ENCODE peak calls at places on chromosomes 4 and X, in nine cellular contexts. One of them, this sample, is unnamed.

GRCh38 chr4:37685211-37685725 is 908 bp downstream of the RELL1 start:
- DNase-seq in foreskin fibroblast: peak; percentile 78
- DNase-seq in AG04450: peak; percentile 37
- DNase-seq in upper lobe of left lung: no peak
- DNase-seq in right atrium auricular region: no peak
- DNase-seq in left lung: no peak
- DNase-seq in HepG2: no peak
- DNase-seq in GM12865: peak; percentile 47
- DNase-seq in kidney: no peak
- DNase-seq in this sample: no peak

GRCh38 chr4:76533314-76533713 is 98.3 kb downstream of the SHROOM3 start:
- DNase-seq in foreskin fibroblast: no peak
- DNase-seq in AG04450: no peak
- DNase-seq in upper lobe of left lung: no peak
- DNase-seq in right atrium auricular region: no peak
- DNase-seq in left lung: no peak
- DNase-seq in HepG2: no peak
- DNase-seq in GM12865: no peak
- DNase-seq in kidney: no peak
- DNase-seq in this sample: no peak

GRCh38 chrX:84187501-84188319 is at the start of gene RPS6KA6:
- DNase-seq in foreskin fibroblast: peak; percentile 55
- DNase-seq in AG04450: no peak
- DNase-seq in upper lobe of left lung: peak; percentile 80
- DNase-seq in right atrium auricular region: no peak
- DNase-seq in left lung: peak; percentile 27
- DNase-seq in HepG2: no peak
- DNase-seq in GM12865: no peak
- DNase-seq in kidney: peak; percentile 74
- DNase-seq in this sample: no peak

GRCh38 chr4:148397006-148397673 is 45.1 kb downstream of the NR3C2 start:
- DNase-seq in foreskin fibroblast: no peak
- DNase-seq in AG04450: no peak
- DNase-seq in upper lobe of left lung: no peak
- DNase-seq in right atrium auricular region: no peak
- DNase-seq in left lung: no peak
- DNase-seq in HepG2: no peak
- DNase-seq in GM12865: no peak
- DNase-seq in kidney: peak; percentile 69
- DNase-seq in this sample: no peak

GRCh38 chrX:1932231-1932630 is 317.4 kb downstream of the ASMT start:
- DNase-seq in foreskin fibroblast: no peak
- DNase-seq in AG04450: no peak
- DNase-seq in upper lobe of left lung: no peak
- DNase-seq in right atrium auricular region: no peak
- DNase-seq in left lung: no peak
- DNase-seq in HepG2: no peak
- DNase-seq in GM12865: no peak
- DNase-seq in kidney: no peak
- DNase-seq in this sample: no peak

GRCh38 chr4:29310252-29310651 is 1409.9 kb upstream of the PCDH7 start:
- DNase-seq in foreskin fibroblast: peak; percentile 2
- DNase-seq in AG04450: no peak
- DNase-seq in upper lobe of left lung: no peak
- DNase-seq in right atrium auricular region: no peak
- DNase-seq in left lung: no peak
- DNase-seq in HepG2: no peak
- DNase-seq in GM12865: no peak
- DNase-seq in kidney: no peak
- DNase-seq in this sample: no peak

GRCh38 chr4:12041828-12042227 is 613.1 kb upstream of the HS3ST1 start:
- DNase-seq in foreskin fibroblast: no peak
- DNase-seq in AG04450: no peak
- DNase-seq in upper lobe of left lung: no peak
- DNase-seq in right atrium auricular region: no peak
- DNase-seq in left lung: no peak
- DNase-seq in HepG2: no peak
- DNase-seq in GM12865: no peak
- DNase-seq in kidney: no peak
- DNase-seq in this sample: no peak

GRCh38 chrX:39149761-39150160 is 348.5 kb downstream of the MID1IP1 start:
- DNase-seq in foreskin fibroblast: peak; percentile 74
- DNase-seq in AG04450: peak; percentile 4
- DNase-seq in upper lobe of left lung: no peak
- DNase-seq in right atrium auricular region: peak; percentile 80
- DNase-seq in left lung: peak; percentile 62
- DNase-seq in HepG2: peak; percentile 3
- DNase-seq in GM12865: peak; percentile 68
- DNase-seq in kidney: peak; percentile 80
- DNase-seq in this sample: no peak

GRCh38 chrX:44903107-44903506 is 30.1 kb downstream of the KDM6A start:
- DNase-seq in foreskin fibroblast: peak; percentile 60
- DNase-seq in AG04450: peak; percentile 3
- DNase-seq in upper lobe of left lung: no peak
- DNase-seq in right atrium auricular region: no peak
- DNase-seq in left lung: no peak
- DNase-seq in HepG2: peak; percentile 50
- DNase-seq in GM12865: peak; percentile 45
- DNase-seq in kidney: no peak
- DNase-seq in this sample: no peak

GRCh38 chr4:18684932-18685331 is 663.4 kb upstream of the LCORL start:
- DNase-seq in foreskin fibroblast: no peak
- DNase-seq in AG04450: no peak
- DNase-seq in upper lobe of left lung: no peak
- DNase-seq in right atrium auricular region: no peak
- DNase-seq in left lung: no peak
- DNase-seq in HepG2: no peak
- DNase-seq in GM12865: no peak
- DNase-seq in kidney: no peak
- DNase-seq in this sample: no peak

GRCh38 chrX:38220936-38221386 is 290 bp upstream of the SRPX start:
- DNase-seq in foreskin fibroblast: no peak
- DNase-seq in AG04450: no peak
- DNase-seq in upper lobe of left lung: no peak
- DNase-seq in right atrium auricular region: no peak
- DNase-seq in left lung: no peak
- DNase-seq in HepG2: no peak
- DNase-seq in GM12865: no peak
- DNase-seq in kidney: no peak
- DNase-seq in this sample: no peak

GRCh38 chr4:10593130-10593529 is 91.4 kb downstream of the CLNK start:
- DNase-seq in foreskin fibroblast: no peak
- DNase-seq in AG04450: no peak
- DNase-seq in upper lobe of left lung: no peak
- DNase-seq in right atrium auricular region: no peak
- DNase-seq in left lung: no peak
- DNase-seq in HepG2: no peak
- DNase-seq in GM12865: no peak
- DNase-seq in kidney: no peak
- DNase-seq in this sample: no peak

GRCh38 chr4:153757407-153757806 is 2.4 kb downstream of the RNF175 start:
- DNase-seq in foreskin fibroblast: peak; percentile 29
- DNase-seq in AG04450: no peak
- DNase-seq in upper lobe of left lung: no peak
- DNase-seq in right atrium auricular region: no peak
- DNase-seq in left lung: no peak
- DNase-seq in HepG2: no peak
- DNase-seq in GM12865: no peak
- DNase-seq in kidney: no peak
- DNase-seq in this sample: peak; percentile 15

GRCh38 chr4:42627887-42628646 is 28.8 kb downstream of the ATP8A1 start:
- DNase-seq in foreskin fibroblast: no peak
- DNase-seq in AG04450: no peak
- DNase-seq in upper lobe of left lung: no peak
- DNase-seq in right atrium auricular region: peak; percentile 88
- DNase-seq in left lung: no peak
- DNase-seq in HepG2: no peak
- DNase-seq in GM12865: peak; percentile 96
- DNase-seq in kidney: peak; percentile 82
- DNase-seq in this sample: no peak

GRCh38 chrX:154401918-154402621 is 3.9 kb downstream of the RPL10 start:
- DNase-seq in foreskin fibroblast: peak; percentile 50
- DNase-seq in AG04450: no peak
- DNase-seq in upper lobe of left lung: no peak
- DNase-seq in right atrium auricular region: no peak
- DNase-seq in left lung: no peak
- DNase-seq in HepG2: no peak
- DNase-seq in GM12865: peak; percentile 42
- DNase-seq in kidney: no peak
- DNase-seq in this sample: no peak

GRCh38 chrX:46447384-46447783 is 97.8 kb downstream of the ZNF674 start:
- DNase-seq in foreskin fibroblast: peak; percentile 45
- DNase-seq in AG04450: no peak
- DNase-seq in upper lobe of left lung: no peak
- DNase-seq in right atrium auricular region: no peak
- DNase-seq in left lung: no peak
- DNase-seq in HepG2: peak; percentile 23
- DNase-seq in GM12865: no peak
- DNase-seq in kidney: no peak
- DNase-seq in this sample: no peak

GRCh38 chr4:3461515-3462291 is 1.4 kb upstream of the DOK7 start:
- DNase-seq in foreskin fibroblast: no peak
- DNase-seq in AG04450: no peak
- DNase-seq in upper lobe of left lung: peak; percentile 90
- DNase-seq in right atrium auricular region: no peak
- DNase-seq in left lung: peak; percentile 77
- DNase-seq in HepG2: no peak
- DNase-seq in GM12865: no peak
- DNase-seq in kidney: peak; percentile 95
- DNase-seq in this sample: peak; percentile 94

GRCh38 chrX:56797966-56798711 is 69.1 kb downstream of the NBDY start:
- DNase-seq in foreskin fibroblast: peak; percentile 57
- DNase-seq in AG04450: no peak
- DNase-seq in upper lobe of left lung: no peak
- DNase-seq in right atrium auricular region: peak; percentile 52
- DNase-seq in left lung: peak; percentile 29
- DNase-seq in HepG2: no peak
- DNase-seq in GM12865: no peak
- DNase-seq in kidney: no peak
- DNase-seq in this sample: peak; percentile 11

GRCh38 chrX:16208601-16209000 is 41.3 kb downstream of the MAGEB17 start:
- DNase-seq in foreskin fibroblast: no peak
- DNase-seq in AG04450: no peak
- DNase-seq in upper lobe of left lung: no peak
- DNase-seq in right atrium auricular region: no peak
- DNase-seq in left lung: no peak
- DNase-seq in HepG2: no peak
- DNase-seq in GM12865: no peak
- DNase-seq in kidney: no peak
- DNase-seq in this sample: no peak
- H3K4me3 ChIP-seq in foreskin fibroblast: no peak overlapping the region
- H3K4me3 ChIP-seq in AG04450: no peak overlapping the region
- H3K4me3 ChIP-seq in upper lobe of left lung: no peak overlapping the region
- H3K4me3 ChIP-seq in right atrium auricular region: no peak overlapping the region
- H3K4me3 ChIP-seq in left lung: no peak overlapping the region
- H3K4me3 ChIP-seq in HepG2: no peak overlapping the region
- H3K4me3 ChIP-seq in GM12865: no peak overlapping the region
- H3K4me3 ChIP-seq in kidney: no peak overlapping the region
- H3K4me3 ChIP-seq in this sample: no peak overlapping the region

GRCh38 chr4:81469774-81470455 is 1.8 kb downstream of the RASGEF1B start:
- DNase-seq in foreskin fibroblast: no peak
- DNase-seq in AG04450: no peak
- DNase-seq in upper lobe of left lung: no peak
- DNase-seq in right atrium auricular region: no peak
- DNase-seq in left lung: no peak
- DNase-seq in HepG2: no peak
- DNase-seq in GM12865: no peak
- DNase-seq in kidney: no peak
- DNase-seq in this sample: no peak

GRCh38 chr4:81468685-81469084 is 3.0 kb downstream of the RASGEF1B start:
- DNase-seq in foreskin fibroblast: no peak
- DNase-seq in AG04450: no peak
- DNase-seq in upper lobe of left lung: no peak
- DNase-seq in right atrium auricular region: no peak
- DNase-seq in left lung: no peak
- DNase-seq in HepG2: no peak
- DNase-seq in GM12865: no peak
- DNase-seq in kidney: no peak
- DNase-seq in this sample: no peak

GRCh38 chr4:81465668-81466357 is 5.9 kb downstream of the RASGEF1B start:
- DNase-seq in foreskin fibroblast: no peak
- DNase-seq in AG04450: no peak
- DNase-seq in upper lobe of left lung: no peak
- DNase-seq in right atrium auricular region: no peak
- DNase-seq in left lung: no peak
- DNase-seq in HepG2: no peak
- DNase-seq in GM12865: no peak
- DNase-seq in kidney: no peak
- DNase-seq in this sample: no peak

GRCh38 chr4:81466841-81467671 is 4.7 kb downstream of the RASGEF1B start:
- DNase-seq in foreskin fibroblast: peak; percentile 81
- DNase-seq in AG04450: peak; percentile 32
- DNase-seq in upper lobe of left lung: no peak
- DNase-seq in right atrium auricular region: peak; percentile 73
- DNase-seq in left lung: no peak
- DNase-seq in HepG2: peak; percentile 56
- DNase-seq in GM12865: peak; percentile 72
- DNase-seq in kidney: no peak
- DNase-seq in this sample: no peak

GRCh38 chr4:81467672-81467964 is 4.1 kb downstream of the RASGEF1B start:
- DNase-seq in foreskin fibroblast: no peak
- DNase-seq in AG04450: no peak
- DNase-seq in upper lobe of left lung: no peak
- DNase-seq in right atrium auricular region: no peak
- DNase-seq in left lung: no peak
- DNase-seq in HepG2: no peak
- DNase-seq in GM12865: no peak
- DNase-seq in kidney: no peak
- DNase-seq in this sample: no peak
- TF ChIP-seq CTCF in foreskin fibroblast: no peak
- TF ChIP-seq CTCF in AG04450: no peak
- TF ChIP-seq CTCF in upper lobe of left lung: no peak
- TF ChIP-seq CTCF in right atrium auricular region: peak; percentile 27
- TF ChIP-seq CTCF in left lung: no peak
- TF ChIP-seq CTCF in HepG2: no peak
- TF ChIP-seq CTCF in GM12865: no peak
- TF ChIP-seq CTCF in kidney: no peak
- TF ChIP-seq CTCF in this sample: no peak

GRCh38 chrX:72181178-72182125 is at the start of gene PIN4:
- DNase-seq in foreskin fibroblast: peak; percentile 96
- DNase-seq in AG04450: peak; percentile 91
- DNase-seq in upper lobe of left lung: peak; percentile 88
- DNase-seq in right atrium auricular region: peak; percentile 94
- DNase-seq in left lung: peak; percentile 92
- DNase-seq in HepG2: peak; percentile 95
- DNase-seq in GM12865: peak; percentile 96
- DNase-seq in kidney: peak; percentile 94
- DNase-seq in this sample: peak; percentile 92
- H3K4me3 ChIP-seq in foreskin fibroblast: peak within 1 kb of the TSS; percentile 92
- H3K4me3 ChIP-seq in AG04450: peak within 1 kb of the TSS; percentile 84
- H3K4me3 ChIP-seq in upper lobe of left lung: peak within 1 kb of the TSS; percentile 32
- H3K4me3 ChIP-seq in right atrium auricular region: peak within 1 kb of the TSS; percentile 61
- H3K4me3 ChIP-seq in left lung: peak within 1 kb of the TSS; percentile 37
- H3K4me3 ChIP-seq in HepG2: peak within 1 kb of the TSS; percentile 86
- H3K4me3 ChIP-seq in GM12865: peak within 1 kb of the TSS; percentile 89
- H3K4me3 ChIP-seq in kidney: peak within 1 kb of the TSS; percentile 92
- H3K4me3 ChIP-seq in this sample: peak within 1 kb of the TSS; percentile 92

DNA sequence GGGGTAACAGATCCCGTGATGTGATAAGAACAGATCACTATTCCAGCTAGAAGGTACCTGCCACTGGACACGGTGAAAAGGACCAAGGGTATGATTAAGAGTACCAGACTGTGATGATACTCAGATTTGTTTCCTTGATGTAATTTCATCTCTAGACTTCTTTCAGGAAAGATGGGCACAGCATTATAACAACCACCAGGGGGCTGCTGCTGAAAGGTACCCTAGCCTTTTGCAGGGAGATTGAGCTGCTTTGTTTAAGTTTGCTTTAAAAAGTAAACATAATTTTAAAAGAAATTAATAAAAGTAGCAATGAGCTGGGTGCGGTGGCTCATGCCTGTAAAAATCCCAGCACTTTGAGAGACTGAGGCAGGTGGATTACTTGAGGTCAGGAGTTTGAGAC is 145.4 kb downstream of the EMCN start:
- DNase-seq in foreskin fibroblast: peak; percentile 25
- DNase-seq in AG04450: no peak
- DNase-seq in upper lobe of left lung: no peak
- DNase-seq in right atrium auricular region: no peak
- DNase-seq in left lung: no peak
- DNase-seq in HepG2: peak; percentile 1
- DNase-seq in GM12865: peak; percentile 26
- DNase-seq in kidney: no peak
- DNase-seq in this sample: no peak
- TF ChIP-seq CTCF in foreskin fibroblast: peak; percentile 43
- TF ChIP-seq CTCF in AG04450: peak; percentile 68
- TF ChIP-seq CTCF in upper lobe of left lung: no peak
- TF ChIP-seq CTCF in right atrium auricular region: no peak
- TF ChIP-seq CTCF in left lung: peak; percentile 10
- TF ChIP-seq CTCF in HepG2: peak; percentile 18
- TF ChIP-seq CTCF in GM12865: peak; percentile 34
- TF ChIP-seq CTCF in kidney: no peak
- TF ChIP-seq CTCF in this sample: peak; percentile 86

This sample was measured in retinal pigment epithelial cell.